ENCODE peak calls at places on chromosomes 6 and 20, in ten cellular contexts. T is ovary, F is lower lobe of right lung, O is uterus, U is tibial artery, Q is right lobe of liver, A is left ventricle myocardium inferior, W is dorsolateral prefrontal cortex, Y is HCT116, J is H9. M is an unnamed sample. For H3K27me3, the result is how much of the 10 kb centered on the place peaks cover.

GRCh38 chr6:130381459-130382380 is 15.9 kb downstream of the TMEM200A start:
- DNase-seq in F (no peak), T (no peak), U (no peak), J (no peak), W (no peak), Y (no peak), Q (no peak), A (no peak), O (no peak), M (no peak)

GRCh38 chr6:106562001-106562400 is 67.3 kb downstream of the RTN4IP1 start:
- DNase-seq in O (no peak), Y (no peak), T (no peak), Q (no peak), J (no peak), U (no peak), A (no peak), W (no peak), F (no peak), M (no peak)

GRCh38 chr6:41408576-41408975 is 73.2 kb downstream of the NCR2 start:
- DNase-seq in O (no peak), U (no peak), J (peak), A (no peak), Q (no peak), W (no peak), Y (no peak), T (no peak), F (no peak), M (no peak)

GRCh38 chr20:15739056-15739455 is 834.2 kb downstream of the KIF16B start:
- DNase-seq in A (no peak), W (no peak), Y (no peak), J (no peak), U (no peak), O (no peak), F (no peak), Q (no peak), T (no peak), M (no peak)

GRCh38 chr6:148502083-148502772 is 159.6 kb downstream of the SASH1 start:
- DNase-seq in Y (no peak), Q (no peak), T (no peak), F (no peak), W (no peak), O (no peak), J (no peak), A (no peak), U (peak), M (no peak)

GRCh38 chr6:29465279-29465678 is 8.3 kb downstream of the OR2H1 start:
- DNase-seq in A (no peak), U (no peak), F (no peak), T (no peak), Y (no peak), Q (no peak), O (no peak), W (no peak), J (no peak), M (no peak)

GRCh38 chr6:36268478-36269248 is 1.2 kb upstream of the PNPLA1 start:
- DNase-seq in T (no peak), A (no peak), F (no peak), O (peak), W (peak), Q (no peak), Y (no peak), U (no peak), J (no peak), M (peak)

GRCh38 chr6:97917369-97917768 is 634.4 kb upstream of the MMS22L start:
- DNase-seq in W (no peak), Q (no peak), O (no peak), F (no peak), T (no peak), U (no peak), A (no peak), Y (no peak), J (no peak), M (no peak)

GRCh38 chr6:10141756-10142443 is 273.0 kb downstream of the TFAP2A start:
- DNase-seq in A (no peak), J (no peak), F (no peak), Y (no peak), O (no peak), U (no peak), W (no peak), Q (no peak), T (no peak), M (no peak)

GRCh38 chr6:152534541-152534940 is 102.6 kb downstream of the SYNE1 start:
- DNase-seq in U (no peak), A (no peak), Y (no peak), F (no peak), W (no peak), T (no peak), Q (no peak), J (no peak), O (no peak), M (no peak)

GRCh38 chr6:51495016-51495805 is 592.2 kb downstream of the PKHD1 start:
- DNase-seq in U (no peak), A (no peak), Y (no peak), W (peak), F (no peak), T (no peak), J (no peak), Q (no peak), O (no peak), M (no peak)

GRCh38 chr20:52179331-52180166 is 12.0 kb downstream of the ZFP64 start:
- DNase-seq in O (no peak), F (no peak), Y (no peak), T (no peak), A (no peak), U (no peak), W (no peak), J (no peak), Q (no peak), M (no peak)

GRCh38 chr6:328184-328670 is 35.9 kb downstream of the DUSP22 start:
- DNase-seq in O (peak), A (no peak), T (no peak), J (no peak), F (peak), W (peak), Q (no peak), Y (no peak), U (no peak), M (peak)

GRCh38 chr6:147216915-147217314 is 12.7 kb downstream of the STXBP5 start:
- DNase-seq in U (no peak), W (no peak), O (no peak), T (no peak), F (no peak), Y (no peak), A (no peak), Q (no peak), J (no peak), M (no peak)

GRCh38 chr6:3816251-3816650 is 32.9 kb upstream of the FAM50B start:
- DNase-seq in T (no peak), W (no peak), U (no peak), A (no peak), F (no peak), Y (no peak), J (no peak), O (no peak), Q (no peak), M (no peak)

GRCh38 chr20:59662161-59662560 is 57.8 kb downstream of the PHACTR3 start:
- DNase-seq in O (no peak), A (no peak), J (no peak), T (no peak), Y (no peak), W (no peak), U (no peak), Q (no peak), F (no peak), M (no peak)

GRCh38 chr20:37850724-37851123 is 52.2 kb upstream of the VSTM2L start:
- DNase-seq in O (no peak), A (no peak), F (no peak), T (no peak), Q (no peak), J (no peak), Y (no peak), U (no peak), W (no peak), M (no peak)

GRCh38 chr6:154991207-154991606 is 3.9 kb upstream of the TIAM2 start:
- DNase-seq in Q (no peak), O (no peak), A (no peak), F (no peak), J (no peak), U (no peak), T (no peak), W (no peak), Y (no peak), M (no peak)

GRCh38 chr6:19039287-19039686 is 652.1 kb downstream of the RNF144B start:
- DNase-seq in W (no peak), T (no peak), F (no peak), Q (no peak), Y (no peak), U (no peak), J (no peak), O (no peak), A (no peak), M (no peak)

GRCh38 chr6:53984163-53984562 is 127.1 kb upstream of the MLIP start:
- DNase-seq in Q (no peak), A (no peak), J (no peak), Y (peak), W (no peak), O (no peak), T (no peak), U (no peak), F (no peak), M (peak)

GRCh38 chr6:4637691-4638433 is 138.3 kb upstream of the CDYL start:
- DNase-seq in J (no peak), W (no peak), Q (no peak), T (no peak), Y (peak), A (no peak), U (no peak), O (no peak), F (no peak), M (no peak)

GRCh38 chr20:43096471-43096870 is 93.2 kb downstream of the PTPRT start:
- DNase-seq in O (no peak), F (no peak), W (peak), T (no peak), Q (no peak), U (no peak), A (no peak), Y (no peak), J (peak), M (no peak)

GRCh38 chr6:24549674-24550418 is 55.1 kb downstream of the ALDH5A1 start:
- DNase-seq in F (no peak), U (no peak), T (no peak), A (no peak), W (no peak), J (no peak), O (no peak), Y (no peak), Q (no peak), M (no peak)

GRCh38 chr20:58131111-58131510 is 97.3 kb downstream of the ANKRD60 start:
- DNase-seq in T (no peak), U (peak), Q (no peak), Y (no peak), J (peak), F (no peak), W (no peak), O (peak), A (no peak), M (no peak)

GRCh38 chr20:40551125-40551530 is 137.9 kb downstream of the MAFB start:
- DNase-seq in W (no peak), F (no peak), T (no peak), J (no peak), Y (no peak), U (peak), O (no peak), Q (peak), A (peak), M (no peak)

GRCh38 chr6:124223596-124223995 is 419.9 kb downstream of the NKAIN2 start:
- DNase-seq in T (no peak), A (no peak), Q (no peak), J (no peak), W (no peak), Y (no peak), O (no peak), F (no peak), U (no peak), M (peak)

GRCh38 chr6:73644941-73645591 is 8.7 kb downstream of the SLC17A5 start:
- DNase-seq in J (no peak), Q (no peak), U (no peak), F (no peak), A (no peak), Y (no peak), O (no peak), T (no peak), W (no peak), M (no peak)

GRCh38 chr6:135182120-135182992 is 1.2 kb downstream of the MYB start:
- DNase-seq in Y (no peak), J (peak), T (no peak), Q (peak), A (no peak), F (peak), U (no peak), O (no peak), W (no peak), M (peak)

GRCh38 chr6:44117397-44118128 is 9.7 kb downstream of the MRPL14 start:
- DNase-seq in A (no peak), W (no peak), F (peak), T (no peak), Q (no peak), J (no peak), O (no peak), U (no peak), Y (no peak), M (no peak)

GRCh38 chr6:137494967-137495595 is 887 bp upstream of the OLIG3 start:
- DNase-seq in U (no peak), W (no peak), Q (no peak), Y (no peak), J (peak), F (no peak), T (no peak), O (no peak), A (no peak), M (no peak)

GRCh38 chr6:163942790-163943189 is 528.3 kb downstream of the QKI start:
- DNase-seq in A (no peak), T (no peak), U (no peak), O (no peak), F (no peak), J (no peak), Y (no peak), Q (no peak), W (no peak), M (no peak)

GRCh38 chr6:137286368-137286767 is 67.2 kb upstream of the IFNGR1 start:
- DNase-seq in Y (no peak), Q (no peak), A (no peak), J (no peak), T (no peak), O (no peak), W (no peak), U (no peak), F (no peak), M (no peak)

GRCh38 chr6:165556116-165556843 is 106.8 kb downstream of the PDE10A start:
- DNase-seq in A (no peak), T (no peak), W (no peak), O (no peak), J (no peak), F (no peak), U (no peak), Y (no peak), Q (no peak), M (no peak)

GRCh38 chr6:332671-333070 is 40.4 kb downstream of the DUSP22 start:
- DNase-seq in T (no peak), Q (no peak), U (peak), F (no peak), O (peak), J (no peak), A (no peak), Y (no peak), W (peak), M (peak)

GRCh38 chr6:81977488-81977887 is 225.0 kb upstream of the TENT5A start:
- DNase-seq in T (no peak), U (no peak), A (no peak), Q (no peak), W (no peak), F (no peak), Y (no peak), J (no peak), O (no peak), M (no peak)

DNA sequence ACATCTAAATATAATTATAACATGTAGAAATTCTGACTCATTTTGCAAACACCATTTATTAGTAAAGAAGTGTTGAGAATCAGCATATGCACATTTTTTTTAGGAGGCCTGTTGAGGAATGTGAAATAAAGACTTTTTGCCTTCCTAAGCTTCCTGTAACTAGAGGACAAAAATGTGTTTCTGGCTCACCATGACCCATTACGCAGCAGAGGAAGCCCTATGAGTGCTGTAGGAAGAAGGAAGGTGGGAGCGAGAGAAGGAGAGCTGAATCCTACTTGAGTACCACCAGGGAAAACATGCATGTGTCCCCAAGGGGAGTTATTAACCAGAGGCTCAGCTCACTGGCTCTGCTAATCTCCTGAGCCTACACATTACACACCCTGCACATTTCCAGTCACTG is 540.5 kb upstream of the JAG1 start:
- DNase-seq in Y (no peak), W (no peak), A (no peak), U (no peak), O (no peak), T (no peak), Q (no peak), J (no peak), F (no peak), M (no peak)
- TF ChIP-seq CTCF in Y (no peak), W (no peak), A (no peak), U (no peak), O (no peak), T (no peak), Q (no peak), J (no peak), F (no peak), M (no peak)

DNA sequence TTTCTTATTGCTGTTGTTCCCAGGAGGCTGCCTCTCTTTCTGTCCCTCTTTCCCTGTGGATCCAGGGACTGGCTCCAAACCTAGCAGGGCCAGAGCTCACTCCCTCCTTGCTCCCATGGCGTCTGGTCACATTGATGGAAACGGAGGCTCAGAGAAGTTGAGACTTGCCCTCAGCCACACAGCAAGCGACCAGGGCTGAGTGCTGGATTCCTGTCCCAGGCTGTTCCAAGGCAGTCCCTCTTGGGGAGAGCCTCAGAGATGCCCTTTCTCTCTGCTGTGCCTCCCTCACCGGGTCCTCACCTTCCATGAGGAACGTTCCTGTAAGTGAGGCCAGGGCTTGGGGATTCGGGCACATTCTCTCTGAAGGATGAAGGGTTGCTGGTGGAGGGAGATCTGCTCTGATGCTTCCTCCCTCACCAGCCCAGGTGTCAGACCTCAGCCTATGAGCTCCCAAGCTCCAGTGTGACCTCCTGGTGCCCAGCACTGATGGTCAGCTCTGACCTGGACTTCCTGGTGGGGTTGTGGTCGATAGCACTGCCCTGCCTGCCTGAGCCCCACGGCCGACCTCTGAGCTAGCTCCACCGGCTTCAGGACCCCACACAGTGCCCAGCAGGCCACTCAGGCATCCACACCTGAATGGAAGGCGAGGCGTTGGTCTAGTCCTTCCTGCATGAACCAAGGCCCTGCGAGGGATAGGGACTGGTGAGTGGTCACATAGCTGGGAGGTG is 26.8 kb downstream of the SUN5 start:
- DNase-seq in W (no peak), Q (no peak), Y (no peak), F (no peak), U (peak), O (no peak), J (no peak), A (no peak), T (no peak), M (no peak)
- H3K27me3 ChIP-seq in W (under half), Q (under half), Y (under half), F (under half), U (under half), O (under half), J (under half), A (under half), T (under half), M (under half)

DNA sequence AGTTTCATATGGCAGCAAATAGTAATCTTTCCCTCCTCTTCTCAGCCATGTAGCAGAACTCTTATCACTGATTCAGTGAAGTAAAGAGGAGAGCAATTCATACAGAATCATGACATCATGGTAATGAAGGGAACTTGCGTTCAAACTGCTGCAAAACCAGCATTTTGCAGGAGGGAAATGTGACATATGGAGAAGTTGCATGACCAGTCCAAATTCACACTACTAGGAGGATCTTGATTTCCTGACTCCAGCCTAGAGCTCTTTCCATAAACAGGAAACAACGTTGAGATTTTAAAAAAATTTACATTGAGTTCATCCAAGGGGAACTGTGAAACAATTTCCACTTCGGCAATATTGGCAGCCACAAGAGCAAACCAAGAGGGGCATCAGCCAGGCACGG is 63.8 kb downstream of the MBOAT1 start:
- DNase-seq in F (no peak), O (no peak), A (no peak), J (no peak), Y (no peak), Q (no peak), T (no peak), W (no peak), U (no peak), M (no peak)
- TF ChIP-seq CTCF in F (no peak), O (no peak), A (no peak), J (no peak), Y (no peak), Q (no peak), T (no peak), W (no peak), U (no peak), M (no peak)

DNA sequence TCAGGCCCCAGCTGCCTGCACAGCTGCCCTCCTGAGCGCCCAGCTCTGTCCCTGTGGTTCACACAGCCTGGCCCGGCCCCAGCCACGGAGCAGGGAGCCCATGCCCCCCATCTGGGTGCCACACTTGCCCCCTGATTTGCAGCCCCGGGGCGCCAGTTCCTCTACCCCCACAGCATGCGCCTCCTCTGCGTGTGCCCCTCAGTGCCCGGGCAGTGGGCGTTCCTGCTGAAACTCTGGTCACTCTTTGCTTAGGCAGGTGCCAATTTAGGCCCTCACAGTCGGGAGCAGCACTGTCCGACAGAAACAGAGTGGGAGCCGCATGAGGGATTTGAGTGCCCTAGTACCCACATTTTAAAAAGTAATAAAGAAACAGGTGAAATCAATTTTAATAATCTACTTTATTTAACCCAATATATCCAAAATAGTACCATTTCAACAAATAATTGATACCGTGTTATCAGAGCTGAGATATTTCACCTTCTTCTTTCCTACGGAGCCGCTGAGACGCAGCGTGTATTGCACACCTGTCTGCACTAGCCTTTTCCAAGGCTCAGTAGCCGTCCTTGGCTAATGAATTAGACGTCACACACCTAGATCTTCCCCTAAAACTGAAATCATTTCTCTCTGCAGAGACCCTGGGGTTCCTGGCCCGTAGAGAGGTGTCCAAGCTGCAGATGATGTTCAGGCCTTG is 106.4 kb downstream of the ASXL1 start:
- DNase-seq in T (no peak), F (no peak), O (no peak), J (no peak), Y (no peak), U (no peak), Q (peak), W (no peak), A (no peak), M (no peak)
- H3K27me3 ChIP-seq in T (under half), F (under half), O (under half), J (under half), Y (under half), U (under half), Q (under half), W (under half), A (under half), M (under half)

M was measured in A673.